ENCODE peak calls at places on chromosomes 6 and 20, in seven cellular contexts. One of them, this sample, is unnamed.

GRCh38 chr6:169335301-169335700 is 81.7 kb upstream of the THBS2 start:
- DNase-seq in NCI-H774: no peak
- DNase-seq in RPMI7951: no peak
- DNase-seq in dermis microvascular lymphatic vessel endothelial cell: no peak
- DNase-seq in stomach: no peak
- DNase-seq in Caki2: no peak
- DNase-seq in GM23248: no peak
- DNase-seq in this sample: no peak

GRCh38 chr6:3910264-3910663 is 61.1 kb downstream of the FAM50B start:
- DNase-seq in NCI-H774: no peak
- DNase-seq in RPMI7951: no peak
- DNase-seq in dermis microvascular lymphatic vessel endothelial cell: no peak
- DNase-seq in stomach: no peak
- DNase-seq in Caki2: no peak
- DNase-seq in GM23248: no peak
- DNase-seq in this sample: no peak

GRCh38 chr6:126091507-126091906 is 105.2 kb downstream of the TRMT11 start:
- DNase-seq in NCI-H774: no peak
- DNase-seq in RPMI7951: no peak
- DNase-seq in dermis microvascular lymphatic vessel endothelial cell: no peak
- DNase-seq in stomach: no peak
- DNase-seq in Caki2: no peak
- DNase-seq in GM23248: no peak
- DNase-seq in this sample: no peak

GRCh38 chr20:16530201-16530681 is 43.0 kb downstream of the KIF16B start:
- DNase-seq in NCI-H774: no peak
- DNase-seq in RPMI7951: peak; percentile 68
- DNase-seq in dermis microvascular lymphatic vessel endothelial cell: no peak
- DNase-seq in stomach: peak; percentile 62
- DNase-seq in Caki2: peak; percentile 87
- DNase-seq in GM23248: peak; percentile 35
- DNase-seq in this sample: peak; percentile 74

GRCh38 chr20:50332491-50332980 is 141.9 kb downstream of the CEBPB start:
- DNase-seq in NCI-H774: no peak
- DNase-seq in RPMI7951: no peak
- DNase-seq in dermis microvascular lymphatic vessel endothelial cell: no peak
- DNase-seq in stomach: no peak
- DNase-seq in Caki2: no peak
- DNase-seq in GM23248: no peak
- DNase-seq in this sample: no peak

GRCh38 chr6:138297761-138298298 is 79.5 kb upstream of the PBOV1 start:
- DNase-seq in NCI-H774: no peak
- DNase-seq in RPMI7951: peak; percentile 26
- DNase-seq in dermis microvascular lymphatic vessel endothelial cell: peak; percentile 29
- DNase-seq in stomach: no peak
- DNase-seq in Caki2: no peak
- DNase-seq in GM23248: peak; percentile 33
- DNase-seq in this sample: no peak

GRCh38 chr6:5992551-5993225 is 14.0 kb downstream of the NRN1 start:
- DNase-seq in NCI-H774: no peak
- DNase-seq in RPMI7951: no peak
- DNase-seq in dermis microvascular lymphatic vessel endothelial cell: no peak
- DNase-seq in stomach: no peak
- DNase-seq in Caki2: no peak
- DNase-seq in GM23248: no peak
- DNase-seq in this sample: no peak

GRCh38 chr20:51432875-51433274 is 109.6 kb downstream of the NFATC2 start:
- DNase-seq in NCI-H774: no peak
- DNase-seq in RPMI7951: no peak
- DNase-seq in dermis microvascular lymphatic vessel endothelial cell: no peak
- DNase-seq in stomach: no peak
- DNase-seq in Caki2: no peak
- DNase-seq in GM23248: no peak
- DNase-seq in this sample: no peak

GRCh38 chr6:7758456-7758855 is 32.6 kb downstream of the BMP6 start:
- DNase-seq in NCI-H774: no peak
- DNase-seq in RPMI7951: peak; percentile 77
- DNase-seq in dermis microvascular lymphatic vessel endothelial cell: no peak
- DNase-seq in stomach: no peak
- DNase-seq in Caki2: peak; percentile 66
- DNase-seq in GM23248: peak; percentile 95
- DNase-seq in this sample: no peak

GRCh38 chr6:144730088-144730640 is 445.0 kb downstream of the UTRN start:
- DNase-seq in NCI-H774: no peak
- DNase-seq in RPMI7951: no peak
- DNase-seq in dermis microvascular lymphatic vessel endothelial cell: no peak
- DNase-seq in stomach: no peak
- DNase-seq in Caki2: no peak
- DNase-seq in GM23248: no peak
- DNase-seq in this sample: no peak

GRCh38 chr6:33453361-33454008 is 891 bp upstream of the ZBTB9 start:
- DNase-seq in NCI-H774: no peak
- DNase-seq in RPMI7951: no peak
- DNase-seq in dermis microvascular lymphatic vessel endothelial cell: no peak
- DNase-seq in stomach: no peak
- DNase-seq in Caki2: no peak
- DNase-seq in GM23248: peak; percentile 28
- DNase-seq in this sample: peak; percentile 13

This sample was measured in HT-29.